ENCODE peak calls at places on chromosomes 11 and 22, in eight cellular contexts. One of them, this sample, is unnamed.

GRCh38 chr11:73530109-73530508 is 67.8 kb downstream of the FAM168A start:
- ATAC-seq in GM12878: no peak
- ATAC-seq in gastrocnemius medialis: no peak
- ATAC-seq in body of pancreas: no peak
- ATAC-seq in HCT116: no peak
- ATAC-seq in right lobe of liver: peak
- ATAC-seq in HepG2: no peak
- ATAC-seq in heart left ventricle: no peak
- ATAC-seq in this sample: no peak

GRCh38 chr11:65425971-65426838 is 3.6 kb downstream of the NEAT1 start:
- ATAC-seq in GM12878: peak
- ATAC-seq in gastrocnemius medialis: peak
- ATAC-seq in body of pancreas: no peak
- ATAC-seq in HCT116: peak
- ATAC-seq in right lobe of liver: no peak
- ATAC-seq in HepG2: no peak
- ATAC-seq in heart left ventricle: no peak
- ATAC-seq in this sample: no peak

GRCh38 chr11:115759622-115760527 is 255.7 kb upstream of the CADM1 start:
- ATAC-seq in GM12878: peak
- ATAC-seq in gastrocnemius medialis: peak
- ATAC-seq in body of pancreas: peak
- ATAC-seq in HCT116: no peak
- ATAC-seq in right lobe of liver: peak
- ATAC-seq in HepG2: peak
- ATAC-seq in heart left ventricle: peak
- ATAC-seq in this sample: peak

GRCh38 chr22:46140989-46141928 is 9.1 kb upstream of the PPARA start:
- ATAC-seq in GM12878: peak
- ATAC-seq in gastrocnemius medialis: no peak
- ATAC-seq in body of pancreas: no peak
- ATAC-seq in HCT116: no peak
- ATAC-seq in right lobe of liver: no peak
- ATAC-seq in HepG2: no peak
- ATAC-seq in heart left ventricle: no peak
- ATAC-seq in this sample: no peak

GRCh38 chr11:15783619-15784018 is 572.7 kb downstream of the SOX6 start:
- ATAC-seq in GM12878: no peak
- ATAC-seq in gastrocnemius medialis: no peak
- ATAC-seq in body of pancreas: no peak
- ATAC-seq in HCT116: no peak
- ATAC-seq in right lobe of liver: no peak
- ATAC-seq in HepG2: no peak
- ATAC-seq in heart left ventricle: no peak
- ATAC-seq in this sample: no peak

GRCh38 chr11:15757299-15757698 is 599.0 kb downstream of the SOX6 start:
- ATAC-seq in GM12878: peak
- ATAC-seq in gastrocnemius medialis: no peak
- ATAC-seq in body of pancreas: no peak
- ATAC-seq in HCT116: no peak
- ATAC-seq in right lobe of liver: no peak
- ATAC-seq in HepG2: no peak
- ATAC-seq in heart left ventricle: no peak
- ATAC-seq in this sample: no peak

GRCh38 chr22:41780714-41781507 is 19.6 kb upstream of the CCDC134 start:
- ATAC-seq in GM12878: peak
- ATAC-seq in gastrocnemius medialis: no peak
- ATAC-seq in body of pancreas: no peak
- ATAC-seq in HCT116: no peak
- ATAC-seq in right lobe of liver: peak
- ATAC-seq in HepG2: peak
- ATAC-seq in heart left ventricle: peak
- ATAC-seq in this sample: peak

GRCh38 chr22:20867179-20868099 is 8.6 kb downstream of the SNAP29 start:
- ATAC-seq in GM12878: peak
- ATAC-seq in gastrocnemius medialis: peak
- ATAC-seq in body of pancreas: peak
- ATAC-seq in HCT116: no peak
- ATAC-seq in right lobe of liver: peak
- ATAC-seq in HepG2: peak
- ATAC-seq in heart left ventricle: peak
- ATAC-seq in this sample: peak

GRCh38 chr11:16881766-16882165 is 132.4 kb downstream of the PLEKHA7 start:
- ATAC-seq in GM12878: peak
- ATAC-seq in gastrocnemius medialis: no peak
- ATAC-seq in body of pancreas: no peak
- ATAC-seq in HCT116: no peak
- ATAC-seq in right lobe of liver: no peak
- ATAC-seq in HepG2: no peak
- ATAC-seq in heart left ventricle: no peak
- ATAC-seq in this sample: no peak

GRCh38 chr11:14669958-14670357 is 26.4 kb downstream of the PDE3B start:
- ATAC-seq in GM12878: no peak
- ATAC-seq in gastrocnemius medialis: no peak
- ATAC-seq in body of pancreas: no peak
- ATAC-seq in HCT116: no peak
- ATAC-seq in right lobe of liver: peak
- ATAC-seq in HepG2: peak
- ATAC-seq in heart left ventricle: no peak
- ATAC-seq in this sample: no peak

GRCh38 chr22:45538284-45538683 is 35.6 kb downstream of the FBLN1 start:
- ATAC-seq in GM12878: no peak
- ATAC-seq in gastrocnemius medialis: peak
- ATAC-seq in body of pancreas: no peak
- ATAC-seq in HCT116: no peak
- ATAC-seq in right lobe of liver: no peak
- ATAC-seq in HepG2: no peak
- ATAC-seq in heart left ventricle: no peak
- ATAC-seq in this sample: peak

GRCh38 chr22:30185129-30185528 is 61.4 kb downstream of the LIF start:
- ATAC-seq in GM12878: no peak
- ATAC-seq in gastrocnemius medialis: no peak
- ATAC-seq in body of pancreas: peak
- ATAC-seq in HCT116: no peak
- ATAC-seq in right lobe of liver: no peak
- ATAC-seq in HepG2: no peak
- ATAC-seq in heart left ventricle: no peak
- ATAC-seq in this sample: no peak

GRCh38 chr11:96213500-96213899 is 129.5 kb downstream of the MAML2 start:
- ATAC-seq in GM12878: no peak
- ATAC-seq in gastrocnemius medialis: no peak
- ATAC-seq in body of pancreas: no peak
- ATAC-seq in HCT116: no peak
- ATAC-seq in right lobe of liver: no peak
- ATAC-seq in HepG2: no peak
- ATAC-seq in heart left ventricle: no peak
- ATAC-seq in this sample: no peak

GRCh38 chr11:35531246-35531645 is 5.8 kb upstream of the PAMR1 start:
- ATAC-seq in GM12878: no peak
- ATAC-seq in gastrocnemius medialis: no peak
- ATAC-seq in body of pancreas: no peak
- ATAC-seq in HCT116: no peak
- ATAC-seq in right lobe of liver: no peak
- ATAC-seq in HepG2: no peak
- ATAC-seq in heart left ventricle: no peak
- ATAC-seq in this sample: no peak

DNA sequence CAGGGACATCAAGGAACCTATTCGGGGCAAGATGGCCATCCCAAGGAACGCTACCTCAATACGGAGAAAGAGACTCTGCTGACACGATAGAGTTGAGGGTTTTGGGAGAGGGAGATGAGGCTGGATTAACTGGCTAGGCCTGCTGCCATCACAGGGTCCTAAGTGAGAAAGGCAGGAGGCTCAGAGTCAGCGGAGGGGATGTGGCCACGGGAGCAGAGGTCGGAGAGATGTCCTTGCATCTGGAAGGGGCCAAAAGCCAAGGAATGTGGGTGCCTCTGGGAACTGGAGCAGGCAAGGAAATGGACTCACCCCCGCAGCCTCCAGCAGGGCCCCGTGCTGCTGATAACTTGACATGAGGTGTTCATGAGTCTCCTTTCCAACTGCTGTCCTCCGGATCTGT is 31.0 kb upstream of the RFPL3 start:
- ATAC-seq in GM12878: no peak
- ATAC-seq in gastrocnemius medialis: no peak
- ATAC-seq in body of pancreas: no peak
- ATAC-seq in HCT116: no peak
- ATAC-seq in right lobe of liver: no peak
- ATAC-seq in HepG2: no peak
- ATAC-seq in heart left ventricle: no peak
- ATAC-seq in this sample: no peak
- TF ChIP-seq POLR2A in GM12878: no peak
- TF ChIP-seq POLR2A in gastrocnemius medialis: no peak
- TF ChIP-seq POLR2A in body of pancreas: no peak
- TF ChIP-seq POLR2A in HCT116: no peak
- TF ChIP-seq POLR2A in right lobe of liver: no peak
- TF ChIP-seq POLR2A in HepG2: no peak
- TF ChIP-seq POLR2A in heart left ventricle: no peak
- TF ChIP-seq POLR2A in this sample: no peak

GRCh38 chr22:48586799-48587185 is 1240.9 kb downstream of the BRD1 start:
- ATAC-seq in GM12878: no peak
- ATAC-seq in gastrocnemius medialis: no peak
- ATAC-seq in body of pancreas: no peak
- ATAC-seq in HCT116: no peak
- ATAC-seq in right lobe of liver: no peak
- ATAC-seq in HepG2: no peak
- ATAC-seq in heart left ventricle: no peak
- ATAC-seq in this sample: no peak

GRCh38 chr22:48588151-48588880 is 1239.4 kb downstream of the BRD1 start:
- ATAC-seq in GM12878: no peak
- ATAC-seq in gastrocnemius medialis: no peak
- ATAC-seq in body of pancreas: no peak
- ATAC-seq in HCT116: no peak
- ATAC-seq in right lobe of liver: no peak
- ATAC-seq in HepG2: no peak
- ATAC-seq in heart left ventricle: no peak
- ATAC-seq in this sample: no peak

GRCh38 chr22:48585916-48586798 is 1241.5 kb downstream of the BRD1 start:
- ATAC-seq in GM12878: no peak
- ATAC-seq in gastrocnemius medialis: no peak
- ATAC-seq in body of pancreas: no peak
- ATAC-seq in HCT116: no peak
- ATAC-seq in right lobe of liver: no peak
- ATAC-seq in HepG2: no peak
- ATAC-seq in heart left ventricle: no peak
- ATAC-seq in this sample: no peak

GRCh38 chr22:48588881-48589450 is 1238.7 kb downstream of the BRD1 start:
- ATAC-seq in GM12878: no peak
- ATAC-seq in gastrocnemius medialis: no peak
- ATAC-seq in body of pancreas: no peak
- ATAC-seq in HCT116: no peak
- ATAC-seq in right lobe of liver: no peak
- ATAC-seq in HepG2: no peak
- ATAC-seq in heart left ventricle: no peak
- ATAC-seq in this sample: no peak

DNA sequence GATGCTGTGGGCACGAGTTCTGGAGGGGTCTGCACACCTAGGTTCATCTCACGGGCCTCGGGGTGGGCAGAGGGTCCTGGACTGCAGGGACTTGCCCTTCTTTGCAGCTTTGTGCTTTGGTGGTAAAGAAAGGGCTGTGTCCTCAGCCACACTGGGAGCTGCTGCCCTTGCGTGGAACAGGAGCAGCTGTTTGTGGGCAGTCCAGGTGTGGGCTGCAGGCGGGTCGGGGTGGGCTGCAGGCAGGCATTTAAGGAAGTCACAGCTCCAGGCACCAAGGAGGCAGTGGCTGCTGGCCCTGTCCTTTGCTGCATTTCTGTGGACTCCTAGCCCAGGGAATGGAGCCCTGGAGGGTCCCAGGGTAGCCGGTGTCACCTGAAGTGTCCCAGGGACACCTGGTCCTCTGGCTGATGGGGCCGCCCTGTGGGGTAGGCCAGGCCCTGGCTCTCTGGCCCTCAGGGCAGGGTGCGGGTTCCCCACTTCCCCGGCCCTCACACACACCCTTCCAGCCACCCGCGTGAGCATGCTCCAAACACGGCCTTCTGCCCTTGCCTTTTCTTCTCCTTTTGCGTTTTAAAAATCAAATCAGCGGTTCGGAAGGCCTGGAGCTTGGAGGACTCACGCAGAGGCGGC is 1240.3 kb downstream of the BRD1 start:
- ATAC-seq in GM12878: no peak
- ATAC-seq in gastrocnemius medialis: no peak
- ATAC-seq in body of pancreas: no peak
- ATAC-seq in HCT116: no peak
- ATAC-seq in right lobe of liver: no peak
- ATAC-seq in HepG2: no peak
- ATAC-seq in heart left ventricle: no peak
- ATAC-seq in this sample: no peak
- TF ChIP-seq CTCF in GM12878: no peak
- TF ChIP-seq CTCF in gastrocnemius medialis: no peak
- TF ChIP-seq CTCF in body of pancreas: no peak
- TF ChIP-seq CTCF in HCT116: no peak
- TF ChIP-seq CTCF in right lobe of liver: no peak
- TF ChIP-seq CTCF in HepG2: no peak
- TF ChIP-seq CTCF in heart left ventricle: no peak
- TF ChIP-seq CTCF in this sample: no peak

GRCh38 chr22:40679964-40680818 is 907 bp downstream of the MCHR1 start:
- ATAC-seq in GM12878: no peak
- ATAC-seq in gastrocnemius medialis: no peak
- ATAC-seq in body of pancreas: no peak
- ATAC-seq in HCT116: no peak
- ATAC-seq in right lobe of liver: no peak
- ATAC-seq in HepG2: peak
- ATAC-seq in heart left ventricle: no peak
- ATAC-seq in this sample: no peak

GRCh38 chr22:40680819-40681183 is 1.5 kb downstream of the MCHR1 start:
- ATAC-seq in GM12878: no peak
- ATAC-seq in gastrocnemius medialis: no peak
- ATAC-seq in body of pancreas: no peak
- ATAC-seq in HCT116: no peak
- ATAC-seq in right lobe of liver: no peak
- ATAC-seq in HepG2: no peak
- ATAC-seq in heart left ventricle: no peak
- ATAC-seq in this sample: no peak

GRCh38 chr22:40676644-40677043 is 2.6 kb upstream of the MCHR1 start:
- ATAC-seq in GM12878: no peak
- ATAC-seq in gastrocnemius medialis: no peak
- ATAC-seq in body of pancreas: no peak
- ATAC-seq in HCT116: no peak
- ATAC-seq in right lobe of liver: no peak
- ATAC-seq in HepG2: no peak
- ATAC-seq in heart left ventricle: no peak
- ATAC-seq in this sample: no peak

GRCh38 chr22:40679249-40679963 is at the start of gene MCHR1:
- ATAC-seq in GM12878: no peak
- ATAC-seq in gastrocnemius medialis: no peak
- ATAC-seq in body of pancreas: no peak
- ATAC-seq in HCT116: no peak
- ATAC-seq in right lobe of liver: peak
- ATAC-seq in HepG2: peak
- ATAC-seq in heart left ventricle: no peak
- ATAC-seq in this sample: no peak

GRCh38 chr22:40678493-40679248 is 613 bp upstream of the MCHR1 start:
- ATAC-seq in GM12878: no peak
- ATAC-seq in gastrocnemius medialis: no peak
- ATAC-seq in body of pancreas: no peak
- ATAC-seq in HCT116: no peak
- ATAC-seq in right lobe of liver: peak
- ATAC-seq in HepG2: peak
- ATAC-seq in heart left ventricle: no peak
- ATAC-seq in this sample: no peak
- H3K4me3 ChIP-seq in GM12878: no peak
- H3K4me3 ChIP-seq in gastrocnemius medialis: no peak
- H3K4me3 ChIP-seq in body of pancreas: no peak
- H3K4me3 ChIP-seq in HCT116: no peak
- H3K4me3 ChIP-seq in right lobe of liver: peak
- H3K4me3 ChIP-seq in HepG2: peak
- H3K4me3 ChIP-seq in heart left ventricle: no peak
- H3K4me3 ChIP-seq in this sample: peak

GRCh38 chr22:38316340-38317236 is 645 bp downstream of the CSNK1E start:
- ATAC-seq in GM12878: peak
- ATAC-seq in gastrocnemius medialis: peak
- ATAC-seq in body of pancreas: peak
- ATAC-seq in HCT116: peak
- ATAC-seq in right lobe of liver: peak
- ATAC-seq in HepG2: peak
- ATAC-seq in heart left ventricle: peak
- ATAC-seq in this sample: peak
- TF ChIP-seq POLR2A in GM12878: peak
- TF ChIP-seq POLR2A in gastrocnemius medialis: no peak
- TF ChIP-seq POLR2A in body of pancreas: peak
- TF ChIP-seq POLR2A in HCT116: no peak
- TF ChIP-seq POLR2A in right lobe of liver: peak
- TF ChIP-seq POLR2A in HepG2: peak
- TF ChIP-seq POLR2A in heart left ventricle: no peak
- TF ChIP-seq POLR2A in this sample: peak